ENCODE peak calls at places on chromosomes 12 and 14, in four cellular contexts. One of them, this sample, is unnamed.

GRCh38 chr14:77088219-77088618 is 9.8 kb upstream of the CIPC start:
- DNase-seq in prostate gland: peak
- DNase-seq in CD8-positive, alpha-beta T cell: no peak
- DNase-seq in neural progenitor cell: peak
- DNase-seq in this sample: no peak

GRCh38 chr12:103373088-103373523 is 122.7 kb downstream of the C12orf42 start:
- DNase-seq in neural progenitor cell: no peak
- DNase-seq in prostate gland: peak
- DNase-seq in CD8-positive, alpha-beta T cell: no peak
- DNase-seq in this sample: no peak

GRCh38 chr14:32724864-32725550 is 213.7 kb upstream of the NPAS3 start:
- DNase-seq in neural progenitor cell: no peak
- DNase-seq in prostate gland: no peak
- DNase-seq in CD8-positive, alpha-beta T cell: no peak
- DNase-seq in this sample: no peak

GRCh38 chr12:124730455-124730932 is 133.2 kb downstream of the SCARB1 start:
- DNase-seq in prostate gland: no peak
- DNase-seq in CD8-positive, alpha-beta T cell: no peak
- DNase-seq in neural progenitor cell: no peak
- DNase-seq in this sample: no peak

GRCh38 chr14:93936926-93937325 is 9.8 kb downstream of the FAM181A start:
- DNase-seq in CD8-positive, alpha-beta T cell: no peak
- DNase-seq in prostate gland: no peak
- DNase-seq in neural progenitor cell: no peak
- DNase-seq in this sample: no peak

GRCh38 chr12:116718578-116719454 is 19.1 kb downstream of the SPRING1 start:
- DNase-seq in CD8-positive, alpha-beta T cell: no peak
- DNase-seq in prostate gland: no peak
- DNase-seq in neural progenitor cell: no peak
- DNase-seq in this sample: no peak

GRCh38 chr14:98955036-98955740 is 316.8 kb downstream of the BCL11B start:
- DNase-seq in CD8-positive, alpha-beta T cell: no peak
- DNase-seq in prostate gland: no peak
- DNase-seq in neural progenitor cell: no peak
- DNase-seq in this sample: no peak

GRCh38 chr12:115355301-115355700 is 671.3 kb upstream of the TBX3 start:
- DNase-seq in neural progenitor cell: no peak
- DNase-seq in prostate gland: no peak
- DNase-seq in CD8-positive, alpha-beta T cell: no peak
- DNase-seq in this sample: no peak

GRCh38 chr14:98994571-98994970 is 277.4 kb downstream of the BCL11B start:
- DNase-seq in neural progenitor cell: no peak
- DNase-seq in CD8-positive, alpha-beta T cell: no peak
- DNase-seq in prostate gland: no peak
- DNase-seq in this sample: peak

GRCh38 chr14:64636208-64636979 is 67.8 kb upstream of the PLEKHG3 start:
- DNase-seq in prostate gland: peak
- DNase-seq in neural progenitor cell: peak
- DNase-seq in CD8-positive, alpha-beta T cell: peak
- DNase-seq in this sample: peak

GRCh38 chr14:93787465-93788306 is 599 bp downstream of the PRIMA1 start:
- DNase-seq in neural progenitor cell: peak
- DNase-seq in CD8-positive, alpha-beta T cell: no peak
- DNase-seq in prostate gland: no peak
- DNase-seq in this sample: no peak

GRCh38 chr12:127290251-127290650 is 976.7 kb upstream of the TMEM132C start:
- DNase-seq in CD8-positive, alpha-beta T cell: no peak
- DNase-seq in neural progenitor cell: no peak
- DNase-seq in prostate gland: no peak
- DNase-seq in this sample: no peak

GRCh38 chr12:85191-85666 is 18.7 kb downstream of the IQSEC3 start:
- DNase-seq in prostate gland: peak
- DNase-seq in neural progenitor cell: no peak
- DNase-seq in CD8-positive, alpha-beta T cell: no peak
- DNase-seq in this sample: no peak

GRCh38 chr12:26062566-26062965 is 62.3 kb downstream of the BHLHE41 start:
- DNase-seq in neural progenitor cell: no peak
- DNase-seq in CD8-positive, alpha-beta T cell: no peak
- DNase-seq in prostate gland: no peak
- DNase-seq in this sample: no peak

GRCh38 chr12:106299193-106299794 is 3.2 kb upstream of the TCP11L2 start:
- DNase-seq in CD8-positive, alpha-beta T cell: no peak
- DNase-seq in prostate gland: no peak
- DNase-seq in neural progenitor cell: no peak
- DNase-seq in this sample: no peak

GRCh38 chr14:99230271-99231141 is 41.5 kb downstream of the BCL11B start:
- DNase-seq in CD8-positive, alpha-beta T cell: peak
- DNase-seq in prostate gland: peak
- DNase-seq in neural progenitor cell: peak
- DNase-seq in this sample: peak

GRCh38 chr12:69388371-69388770 is 28.8 kb downstream of the YEATS4 start:
- DNase-seq in neural progenitor cell: no peak
- DNase-seq in CD8-positive, alpha-beta T cell: no peak
- DNase-seq in prostate gland: no peak
- DNase-seq in this sample: no peak

DNA sequence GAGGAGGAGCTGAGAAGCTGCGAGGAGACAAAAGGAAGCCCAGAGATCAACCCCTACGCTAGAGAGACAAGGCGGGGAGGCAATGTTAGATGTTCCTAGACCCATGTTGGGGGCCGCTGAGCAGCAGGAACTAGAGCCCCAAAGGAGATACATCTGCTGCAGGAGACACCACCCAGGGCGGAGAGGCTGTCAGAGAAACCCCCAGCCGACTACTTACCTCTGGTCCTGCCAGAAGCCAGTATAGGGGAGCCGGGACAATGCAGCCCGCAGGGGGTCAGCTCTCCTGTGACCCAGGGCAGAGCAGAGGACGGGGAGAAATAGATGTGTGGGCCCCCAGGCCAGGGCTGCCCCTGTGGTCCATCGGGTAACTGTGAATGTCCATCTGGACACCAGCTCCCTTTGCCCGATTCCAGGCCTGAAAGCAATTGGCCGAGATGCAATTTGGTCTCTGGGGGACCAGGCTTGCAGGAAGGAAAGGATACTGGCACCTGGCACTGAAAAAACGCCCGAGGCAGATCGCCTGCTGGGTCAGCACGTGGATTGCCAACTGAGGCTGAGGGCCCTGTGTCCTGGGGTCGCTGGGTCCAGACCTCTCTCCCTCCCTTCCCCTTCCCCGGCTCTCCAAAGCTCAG is 34.9 kb downstream of the SYNE3 start:
- DNase-seq in CD8-positive, alpha-beta T cell: no peak
- DNase-seq in neural progenitor cell: no peak
- DNase-seq in prostate gland: no peak
- DNase-seq in this sample: no peak
- H3K27ac ChIP-seq in CD8-positive, alpha-beta T cell: no peak
- H3K27ac ChIP-seq in neural progenitor cell: no peak
- H3K27ac ChIP-seq in prostate gland: no peak
- H3K27ac ChIP-seq in this sample: no peak

GRCh38 chr12:96246926-96247566 is 52.9 kb downstream of the ELK3 start:
- DNase-seq in prostate gland: no peak
- DNase-seq in neural progenitor cell: no peak
- DNase-seq in CD8-positive, alpha-beta T cell: no peak
- DNase-seq in this sample: no peak

GRCh38 chr12:96247567-96247962 is 53.4 kb downstream of the ELK3 start:
- DNase-seq in neural progenitor cell: no peak
- DNase-seq in prostate gland: no peak
- DNase-seq in CD8-positive, alpha-beta T cell: no peak
- DNase-seq in this sample: no peak

GRCh38 chr12:96248532-96248931 is 54.4 kb downstream of the ELK3 start:
- DNase-seq in CD8-positive, alpha-beta T cell: no peak
- DNase-seq in prostate gland: no peak
- DNase-seq in neural progenitor cell: no peak
- DNase-seq in this sample: no peak

GRCh38 chr12:96250119-96250685 is 56.0 kb downstream of the ELK3 start:
- DNase-seq in neural progenitor cell: no peak
- DNase-seq in prostate gland: no peak
- DNase-seq in CD8-positive, alpha-beta T cell: no peak
- DNase-seq in this sample: no peak

DNA sequence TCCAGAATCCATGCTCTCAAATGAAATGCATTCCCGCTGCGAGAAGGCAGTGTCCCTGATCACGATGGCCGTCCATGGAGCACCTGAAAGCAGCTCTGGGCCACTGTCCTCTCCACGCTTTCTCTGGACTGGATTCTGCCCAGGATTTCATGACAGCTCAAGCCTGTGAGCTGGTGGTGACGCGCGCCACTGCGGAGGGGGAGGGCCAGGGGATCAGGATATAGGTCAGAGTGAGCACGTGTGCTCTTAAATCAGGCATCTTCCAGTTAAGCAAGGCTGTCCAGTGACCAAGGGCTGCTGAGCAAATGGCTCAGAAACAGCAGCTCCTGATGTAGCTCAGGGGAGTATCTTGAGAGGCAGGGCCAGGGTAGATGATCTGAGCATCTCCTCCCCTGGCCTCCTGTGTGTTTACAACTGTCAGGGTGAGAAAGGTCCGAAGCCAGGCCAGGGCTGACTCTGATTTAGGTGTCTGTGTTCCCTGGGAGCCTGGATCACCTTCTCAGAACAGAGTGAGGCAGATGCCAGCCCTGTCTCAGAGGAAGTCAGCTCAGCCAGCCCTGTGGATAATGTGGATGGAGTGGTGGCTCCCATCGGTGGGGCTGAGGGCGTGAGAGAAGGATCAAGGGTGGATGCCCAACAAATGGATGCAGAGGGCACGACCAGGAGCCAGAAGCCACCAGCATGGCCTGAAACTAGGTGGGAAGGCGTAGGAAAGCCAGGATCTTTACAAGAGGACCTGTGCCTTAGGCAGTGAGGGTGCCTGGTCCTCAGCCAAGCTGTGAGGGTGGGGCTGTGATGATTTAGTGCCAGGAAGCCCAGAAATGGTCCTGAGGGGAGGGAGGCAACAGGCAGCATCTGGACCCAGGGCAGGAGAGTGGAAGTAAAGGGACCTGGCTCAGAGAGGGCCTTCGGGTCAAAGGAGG is 55.3 kb downstream of the ELK3 start:
- DNase-seq in neural progenitor cell: peak
- DNase-seq in CD8-positive, alpha-beta T cell: no peak
- DNase-seq in prostate gland: no peak
- DNase-seq in this sample: no peak
- H3K27ac ChIP-seq in neural progenitor cell: no peak
- H3K27ac ChIP-seq in CD8-positive, alpha-beta T cell: no peak
- H3K27ac ChIP-seq in prostate gland: no peak
- H3K27ac ChIP-seq in this sample: no peak

DNA sequence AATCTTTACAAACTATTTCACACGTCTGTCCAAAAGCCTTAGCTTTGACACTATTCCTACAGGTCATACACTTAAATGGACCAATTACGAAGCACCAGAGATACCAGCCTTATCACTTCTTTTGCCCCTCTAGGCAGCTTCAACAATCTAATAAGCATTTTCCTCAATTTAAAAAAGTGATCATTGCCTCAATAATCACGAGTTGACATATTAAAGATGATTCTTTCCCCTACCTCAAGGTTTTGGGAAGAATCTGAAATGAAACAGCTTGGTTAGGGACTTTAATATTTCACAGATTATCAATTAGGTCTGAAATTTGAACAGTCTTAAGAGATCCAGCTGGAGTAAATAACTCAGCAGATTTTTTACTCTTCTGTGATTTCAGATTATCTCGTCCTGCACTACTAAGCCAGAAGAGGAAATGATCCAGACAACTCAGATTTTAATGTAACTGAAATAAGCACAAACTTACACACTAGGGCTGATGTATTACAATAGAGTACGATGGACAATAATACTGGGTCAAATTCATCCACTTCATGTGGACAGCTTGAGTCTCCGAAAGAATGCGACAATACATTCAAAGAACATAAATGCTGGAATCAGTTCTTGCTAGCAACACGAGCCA is 15.9 kb downstream of the UBE2N start:
- DNase-seq in neural progenitor cell: no peak
- DNase-seq in prostate gland: no peak
- DNase-seq in CD8-positive, alpha-beta T cell: no peak
- DNase-seq in this sample: no peak
- H3K27ac ChIP-seq in neural progenitor cell: no peak
- H3K27ac ChIP-seq in prostate gland: peak
- H3K27ac ChIP-seq in CD8-positive, alpha-beta T cell: no peak
- H3K27ac ChIP-seq in this sample: no peak

DNA sequence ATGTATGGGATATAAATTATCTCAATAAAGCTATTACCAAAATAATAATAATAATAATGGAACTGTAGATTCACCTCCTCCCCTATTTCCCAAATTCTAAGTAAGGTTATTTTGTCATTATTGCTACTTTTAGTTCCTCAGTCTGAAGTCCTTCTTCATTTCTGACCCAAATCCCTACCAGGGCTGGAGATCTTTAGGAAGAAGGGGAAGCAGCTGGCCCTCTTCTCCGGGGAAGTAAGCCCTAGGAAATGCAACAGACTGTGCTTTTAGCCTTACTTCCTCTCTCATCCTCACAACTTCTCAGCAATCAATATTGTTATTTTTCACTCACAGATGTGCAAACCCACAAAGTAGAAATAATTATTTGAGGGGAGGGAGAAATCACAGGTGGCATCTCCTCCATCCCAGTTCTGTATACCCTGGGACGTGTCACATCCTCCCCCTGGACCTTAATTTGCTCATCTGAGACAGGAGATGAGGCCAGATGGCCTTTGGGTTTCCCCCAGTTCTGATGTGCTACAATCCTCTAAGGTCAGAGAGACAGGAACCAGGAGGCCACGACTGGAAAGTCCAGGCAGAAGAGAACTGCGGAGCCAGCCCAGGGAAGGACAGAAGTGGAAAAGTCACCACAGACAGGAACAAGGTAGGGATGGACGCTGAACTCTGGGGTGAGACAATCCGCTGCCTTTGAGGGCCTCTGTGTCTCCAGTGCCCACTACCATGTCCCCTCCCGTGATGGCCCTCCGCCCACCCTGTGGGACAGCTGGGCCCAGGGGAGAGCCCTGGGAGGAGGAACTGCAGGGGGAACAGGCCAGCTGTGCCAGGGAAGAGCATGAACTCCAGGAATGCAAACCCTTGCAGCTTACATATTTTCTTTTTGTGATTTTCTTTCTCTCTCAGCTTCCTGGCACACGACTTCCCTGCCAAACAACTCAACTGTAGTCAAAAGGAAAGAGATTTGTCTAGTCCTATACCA is 10.6 kb upstream of the TNFRSF1A start:
- DNase-seq in neural progenitor cell: no peak
- DNase-seq in prostate gland: no peak
- DNase-seq in CD8-positive, alpha-beta T cell: no peak
- DNase-seq in this sample: no peak
- H3K27ac ChIP-seq in neural progenitor cell: no peak
- H3K27ac ChIP-seq in prostate gland: no peak
- H3K27ac ChIP-seq in CD8-positive, alpha-beta T cell: no peak
- H3K27ac ChIP-seq in this sample: no peak

DNA sequence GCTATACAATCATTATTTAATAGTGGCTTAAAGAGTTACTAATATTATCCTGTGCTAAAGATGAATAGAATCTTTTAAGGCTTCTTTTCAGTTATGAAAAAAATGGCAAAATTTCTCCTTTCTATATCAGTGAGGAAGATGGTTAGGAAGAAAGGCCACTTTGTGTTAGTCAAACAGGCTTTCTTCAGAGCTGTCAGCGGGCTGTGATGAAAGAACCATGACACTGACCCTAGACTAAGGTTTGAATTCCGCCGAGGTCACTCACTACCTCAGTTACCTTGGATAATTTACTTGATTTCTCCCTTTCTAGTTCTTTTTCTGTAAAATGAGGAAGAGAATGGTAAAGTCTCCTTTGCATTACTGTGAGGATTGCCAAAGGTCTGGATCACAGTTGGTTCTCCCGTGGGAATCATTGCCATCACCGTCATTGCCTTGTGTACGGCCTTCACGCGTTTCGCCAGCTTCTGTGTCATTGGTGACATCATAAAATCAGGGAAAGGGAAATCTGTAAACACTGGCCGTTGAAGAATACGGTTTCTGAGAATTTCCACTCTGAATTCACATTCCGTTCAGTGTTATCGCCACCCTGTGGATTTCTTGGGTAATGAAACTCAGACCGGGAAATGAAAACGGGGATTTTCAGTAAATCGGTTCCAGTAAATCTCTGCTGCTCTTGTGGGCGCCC is 26.7 kb upstream of the YBX3 start:
- DNase-seq in neural progenitor cell: peak
- DNase-seq in CD8-positive, alpha-beta T cell: peak
- DNase-seq in prostate gland: peak
- DNase-seq in this sample: peak
- H3K27ac ChIP-seq in neural progenitor cell: no peak
- H3K27ac ChIP-seq in CD8-positive, alpha-beta T cell: no peak
- H3K27ac ChIP-seq in prostate gland: peak
- H3K27ac ChIP-seq in this sample: no peak

This sample was measured in naive thymus-derived CD4-positive, alpha-beta T cell.